ENCODE peak calls at places on chromosomes 6 and 20, in five cellular contexts. One of them, this sample, is unnamed.

GRCh38 chr6:97913721-97914120 is 630.7 kb upstream of the MMS22L start:
- DNase-seq in cardiac fibroblast: no peak
- DNase-seq in psoas muscle: no peak
- DNase-seq in Panc1: no peak
- DNase-seq in heart right ventricle: no peak
- DNase-seq in this sample: no peak

GRCh38 chr6:104573372-104573771 is 286.3 kb downstream of the HACE1 start:
- DNase-seq in cardiac fibroblast: no peak
- DNase-seq in psoas muscle: no peak
- DNase-seq in Panc1: no peak
- DNase-seq in heart right ventricle: no peak
- DNase-seq in this sample: no peak

GRCh38 chr6:112927641-112928040 is 580.5 kb downstream of the RFPL4B start:
- DNase-seq in cardiac fibroblast: peak; percentile 54
- DNase-seq in psoas muscle: no peak
- DNase-seq in Panc1: no peak
- DNase-seq in heart right ventricle: no peak
- DNase-seq in this sample: no peak

GRCh38 chr20:42492998-42493397 is 696.7 kb downstream of the PTPRT start:
- DNase-seq in cardiac fibroblast: no peak
- DNase-seq in psoas muscle: no peak
- DNase-seq in Panc1: no peak
- DNase-seq in heart right ventricle: no peak
- DNase-seq in this sample: no peak

GRCh38 chr6:42045538-42046460 is 4.5 kb upstream of the TAF8 start:
- DNase-seq in cardiac fibroblast: peak; percentile 92
- DNase-seq in psoas muscle: peak; percentile 87
- DNase-seq in Panc1: no peak
- DNase-seq in heart right ventricle: peak; percentile 90
- DNase-seq in this sample: peak; percentile 66

GRCh38 chr20:32488066-32488838 is 96.9 kb downstream of the NOL4L start:
- DNase-seq in cardiac fibroblast: no peak
- DNase-seq in psoas muscle: no peak
- DNase-seq in Panc1: no peak
- DNase-seq in heart right ventricle: no peak
- DNase-seq in this sample: no peak

GRCh38 chr20:35117629-35118028 is 25.0 kb upstream of the TRPC4AP start:
- DNase-seq in cardiac fibroblast: no peak
- DNase-seq in psoas muscle: no peak
- DNase-seq in Panc1: no peak
- DNase-seq in heart right ventricle: no peak
- DNase-seq in this sample: no peak

GRCh38 chr6:43171284-43172126 is 436 bp downstream of the SRF start:
- DNase-seq in cardiac fibroblast: no peak
- DNase-seq in psoas muscle: peak; percentile 37
- DNase-seq in Panc1: no peak
- DNase-seq in heart right ventricle: no peak
- DNase-seq in this sample: no peak

GRCh38 chr20:53162251-53162835 is 190.2 kb downstream of the TSHZ2 start:
- DNase-seq in cardiac fibroblast: peak; percentile 9
- DNase-seq in psoas muscle: peak; percentile 64
- DNase-seq in Panc1: no peak
- DNase-seq in heart right ventricle: no peak
- DNase-seq in this sample: peak; percentile 37

GRCh38 chr6:45566882-45567281 is 189.1 kb upstream of the SUPT3H start:
- DNase-seq in cardiac fibroblast: peak; percentile 57
- DNase-seq in psoas muscle: no peak
- DNase-seq in Panc1: no peak
- DNase-seq in heart right ventricle: no peak
- DNase-seq in this sample: no peak

GRCh38 chr6:140316966-140317365 is 942.5 kb upstream of the CITED2 start:
- DNase-seq in cardiac fibroblast: no peak
- DNase-seq in psoas muscle: no peak
- DNase-seq in Panc1: no peak
- DNase-seq in heart right ventricle: no peak
- DNase-seq in this sample: no peak

DNA sequence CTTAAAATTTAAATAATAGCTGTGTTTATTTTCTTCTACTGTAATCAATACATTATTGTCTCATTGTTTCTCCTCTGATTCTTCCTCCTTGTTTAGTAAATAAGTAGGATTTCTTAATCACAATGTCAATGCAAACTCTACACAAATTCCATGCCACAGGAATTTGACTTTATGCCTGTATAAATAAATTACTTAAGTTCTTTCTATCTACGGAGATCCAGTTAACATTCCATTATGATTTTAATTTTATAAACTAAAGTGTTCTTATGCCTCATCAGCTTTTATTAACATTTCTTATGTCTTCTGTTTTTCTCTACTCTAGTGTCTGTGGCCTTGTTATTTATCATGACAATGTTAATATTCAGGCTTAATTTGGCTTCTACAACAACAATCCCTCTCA is 1169.2 kb downstream of the GRIK2 start:
- DNase-seq in cardiac fibroblast: no peak
- DNase-seq in psoas muscle: no peak
- DNase-seq in Panc1: no peak
- DNase-seq in heart right ventricle: no peak
- DNase-seq in this sample: no peak
- TF ChIP-seq CTCF in cardiac fibroblast: no peak
- TF ChIP-seq CTCF in psoas muscle: no peak
- TF ChIP-seq CTCF in Panc1: no peak
- TF ChIP-seq CTCF in heart right ventricle: no peak
- TF ChIP-seq CTCF in this sample: no peak

GRCh38 chr6:137890983-137891537 is 24.0 kb downstream of the TNFAIP3 start:
- DNase-seq in cardiac fibroblast: no peak
- DNase-seq in psoas muscle: no peak
- DNase-seq in Panc1: no peak
- DNase-seq in heart right ventricle: no peak
- DNase-seq in this sample: no peak

GRCh38 chr6:137894779-137895385 is 27.8 kb downstream of the TNFAIP3 start:
- DNase-seq in cardiac fibroblast: peak; percentile 79
- DNase-seq in psoas muscle: no peak
- DNase-seq in Panc1: no peak
- DNase-seq in heart right ventricle: no peak
- DNase-seq in this sample: no peak

GRCh38 chr6:137892271-137892708 is 25.2 kb downstream of the TNFAIP3 start:
- DNase-seq in cardiac fibroblast: peak; percentile 84
- DNase-seq in psoas muscle: no peak
- DNase-seq in Panc1: no peak
- DNase-seq in heart right ventricle: no peak
- DNase-seq in this sample: peak; percentile 27

GRCh38 chr6:137896647-137897046 is 29.6 kb downstream of the TNFAIP3 start:
- DNase-seq in cardiac fibroblast: no peak
- DNase-seq in psoas muscle: no peak
- DNase-seq in Panc1: no peak
- DNase-seq in heart right ventricle: no peak
- DNase-seq in this sample: no peak

DNA sequence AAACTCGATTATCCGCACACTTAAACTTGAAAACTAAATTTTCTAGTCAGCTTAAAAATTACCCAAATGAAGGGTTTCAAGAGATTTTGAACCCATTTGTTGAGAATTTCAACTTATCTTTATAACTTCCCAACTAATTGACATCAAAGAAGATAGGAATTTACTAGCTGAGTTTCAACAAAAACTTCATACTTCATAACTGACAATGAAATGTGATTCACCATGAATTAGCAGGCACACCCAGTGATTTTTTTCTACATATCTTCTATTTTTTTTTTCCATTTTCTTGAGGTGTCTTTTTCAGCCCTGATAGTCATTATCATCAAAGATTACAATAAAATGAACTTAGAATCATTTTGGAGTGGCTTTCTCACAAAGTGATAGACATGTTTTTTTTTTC is 26.7 kb downstream of the TNFAIP3 start:
- DNase-seq in cardiac fibroblast: peak; percentile 61
- DNase-seq in psoas muscle: no peak
- DNase-seq in Panc1: no peak
- DNase-seq in heart right ventricle: no peak
- DNase-seq in this sample: no peak
- H3K4me3 ChIP-seq in cardiac fibroblast: no peak overlapping the region
- H3K4me3 ChIP-seq in psoas muscle: no peak overlapping the region
- H3K4me3 ChIP-seq in Panc1: no peak overlapping the region
- H3K4me3 ChIP-seq in heart right ventricle: no peak overlapping the region
- H3K4me3 ChIP-seq in this sample: no peak overlapping the region

DNA sequence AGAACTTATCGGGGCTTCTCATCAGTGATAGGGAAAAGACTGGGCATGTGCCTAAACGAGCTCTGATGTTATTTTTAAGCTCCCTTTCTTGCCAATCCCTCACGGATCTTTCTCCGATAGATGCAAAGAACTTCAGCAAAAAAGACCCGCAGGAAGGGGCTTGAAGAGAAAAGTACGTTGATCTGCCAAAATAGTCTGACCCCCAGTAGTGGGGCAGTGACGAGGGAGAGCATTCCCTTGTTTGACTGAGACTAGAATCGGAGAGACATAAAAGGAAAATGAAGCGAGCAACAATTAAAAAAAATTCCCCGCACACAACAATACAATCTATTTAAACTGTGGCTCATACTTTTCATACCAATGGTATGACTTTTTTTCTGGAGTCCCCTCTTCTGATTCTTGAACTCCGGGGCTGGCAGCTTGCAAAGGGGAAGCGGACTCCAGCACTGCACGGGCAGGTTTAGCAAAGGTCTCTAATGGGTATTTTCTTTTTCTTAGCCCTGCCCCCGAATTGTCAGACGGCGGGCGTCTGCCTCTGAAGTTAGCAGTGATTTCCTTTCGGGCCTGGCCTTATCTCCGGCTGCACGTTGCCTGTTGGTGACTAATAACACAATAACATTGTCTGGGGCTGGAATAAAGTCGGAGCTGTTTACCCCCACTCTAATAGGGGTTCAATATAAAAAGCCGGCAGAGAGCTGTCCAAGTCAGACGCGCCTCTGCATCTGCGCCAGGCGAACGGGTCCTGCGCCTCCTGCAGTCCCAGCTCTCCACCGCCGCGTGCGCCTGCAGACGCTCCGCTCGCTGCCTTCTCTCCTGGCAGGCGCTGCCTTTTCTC is at the start of gene EDN1:
- DNase-seq in cardiac fibroblast: peak; percentile 90
- DNase-seq in psoas muscle: peak; percentile 69
- DNase-seq in Panc1: peak; percentile 43
- DNase-seq in heart right ventricle: peak; percentile 72
- DNase-seq in this sample: peak; percentile 86
- TF ChIP-seq CTCF in cardiac fibroblast: peak; percentile 59
- TF ChIP-seq CTCF in psoas muscle: peak; percentile 34
- TF ChIP-seq CTCF in Panc1: peak; percentile 67
- TF ChIP-seq CTCF in heart right ventricle: peak; percentile 41
- TF ChIP-seq CTCF in this sample: peak; percentile 57

DNA sequence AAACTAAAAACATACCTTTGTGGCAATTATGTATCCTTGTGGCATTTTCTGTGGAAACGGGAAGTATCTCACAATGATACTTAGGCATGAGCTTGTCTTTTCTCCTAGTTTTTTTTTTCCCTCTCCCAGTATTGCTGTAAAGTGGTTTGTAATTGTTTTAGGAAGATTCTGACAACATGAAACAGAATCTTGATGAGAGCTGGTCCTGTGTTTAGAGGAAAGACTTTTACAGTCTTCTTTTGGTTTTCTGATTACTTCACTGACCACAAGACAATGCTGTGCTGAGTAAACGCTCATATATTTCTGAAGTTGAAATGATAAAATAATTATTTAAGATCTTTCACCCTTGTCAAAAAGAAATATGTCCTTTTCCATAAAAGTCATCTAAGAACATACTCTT is 201.2 kb downstream of the FOXC1 start:
- DNase-seq in cardiac fibroblast: no peak
- DNase-seq in psoas muscle: no peak
- DNase-seq in Panc1: no peak
- DNase-seq in heart right ventricle: no peak
- DNase-seq in this sample: no peak
- H3K4me3 ChIP-seq in cardiac fibroblast: no peak overlapping the region
- H3K4me3 ChIP-seq in psoas muscle: no peak overlapping the region
- H3K4me3 ChIP-seq in Panc1: no peak overlapping the region
- H3K4me3 ChIP-seq in heart right ventricle: no peak overlapping the region
- H3K4me3 ChIP-seq in this sample: no peak overlapping the region

DNA sequence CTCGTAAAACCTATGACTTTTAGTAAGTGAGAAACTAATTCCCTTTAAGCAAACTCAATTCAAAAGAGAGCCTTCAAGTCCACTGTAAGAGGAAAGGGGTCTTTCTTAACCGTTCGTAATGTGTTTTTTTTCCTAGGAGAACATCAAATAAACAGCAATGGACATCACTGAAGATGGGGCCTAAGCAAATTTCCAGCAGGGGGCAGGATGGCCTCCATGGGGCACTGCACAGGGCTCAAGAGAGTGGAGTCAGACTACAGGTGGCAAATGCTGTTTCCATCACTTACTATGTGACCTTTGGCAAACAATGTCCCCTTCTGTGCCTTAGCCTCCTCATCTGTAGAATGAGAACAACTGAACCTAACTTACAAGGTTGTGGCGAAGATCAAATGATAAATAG is 88.7 kb downstream of the ARHGAP18 start:
- DNase-seq in cardiac fibroblast: peak; percentile 34
- DNase-seq in psoas muscle: no peak
- DNase-seq in Panc1: no peak
- DNase-seq in heart right ventricle: no peak
- DNase-seq in this sample: peak; percentile 47
- TF ChIP-seq CTCF in cardiac fibroblast: peak; percentile 47
- TF ChIP-seq CTCF in psoas muscle: peak; percentile 69
- TF ChIP-seq CTCF in Panc1: peak; percentile 44
- TF ChIP-seq CTCF in heart right ventricle: peak; percentile 36
- TF ChIP-seq CTCF in this sample: peak; percentile 35

DNA sequence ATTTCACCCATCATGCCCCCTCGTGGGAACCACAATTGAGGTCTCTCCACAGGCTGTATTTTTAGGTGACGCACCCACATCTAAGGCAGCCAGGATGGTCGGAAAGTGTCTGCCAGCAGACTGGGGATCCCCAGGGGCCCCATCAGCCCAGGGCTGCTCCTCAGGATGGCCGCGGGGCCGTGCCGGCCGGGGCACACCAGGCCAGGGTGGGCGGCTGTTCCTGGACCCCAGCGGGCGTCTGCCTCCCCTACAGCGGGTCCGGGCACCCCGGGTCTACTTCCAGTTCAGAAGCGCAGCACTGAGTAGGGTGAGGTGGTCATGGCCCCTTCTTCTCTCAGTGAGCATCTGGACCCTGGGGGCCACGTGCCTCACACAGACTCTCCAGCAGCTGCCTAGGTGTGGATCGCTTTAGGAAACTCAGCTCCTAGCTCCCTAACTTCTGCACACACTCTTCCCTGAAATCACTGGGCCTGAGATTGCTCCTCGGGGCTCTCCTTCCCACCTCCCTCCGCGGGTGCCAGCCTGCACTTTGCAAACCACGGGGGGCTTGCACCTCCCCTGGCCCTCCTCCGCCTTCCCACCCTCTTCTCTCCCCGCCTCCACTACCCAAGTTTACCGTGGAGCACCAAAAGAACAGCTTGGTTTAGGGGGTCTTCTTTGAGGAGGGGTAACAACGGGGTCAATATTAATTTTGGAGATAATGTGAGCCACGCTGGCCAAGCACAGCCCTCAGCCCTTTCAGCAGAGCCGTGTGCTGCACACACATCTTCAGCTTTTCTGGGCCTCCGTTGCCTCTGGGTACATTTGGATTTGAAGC is 14.2 kb upstream of the FOXC1 start:
- DNase-seq in cardiac fibroblast: no peak
- DNase-seq in psoas muscle: no peak
- DNase-seq in Panc1: no peak
- DNase-seq in heart right ventricle: no peak
- DNase-seq in this sample: no peak
- H3K4me3 ChIP-seq in cardiac fibroblast: no peak overlapping the region
- H3K4me3 ChIP-seq in psoas muscle: no peak overlapping the region
- H3K4me3 ChIP-seq in Panc1: peak overlapping the region; percentile 24
- H3K4me3 ChIP-seq in heart right ventricle: peak overlapping the region; percentile 36
- H3K4me3 ChIP-seq in this sample: no peak overlapping the region

GRCh38 chr20:41357424-41358163 is 9.0 kb downstream of the EMILIN3 start:
- DNase-seq in cardiac fibroblast: no peak
- DNase-seq in psoas muscle: no peak
- DNase-seq in Panc1: no peak
- DNase-seq in heart right ventricle: no peak
- DNase-seq in this sample: no peak
- TF ChIP-seq CTCF in cardiac fibroblast: no peak
- TF ChIP-seq CTCF in psoas muscle: no peak
- TF ChIP-seq CTCF in Panc1: no peak
- TF ChIP-seq CTCF in heart right ventricle: no peak
- TF ChIP-seq CTCF in this sample: peak; percentile 13

GRCh38 chr6:168133186-168133585 is 54.2 kb upstream of the FRMD1 start:
- DNase-seq in cardiac fibroblast: peak; percentile 54
- DNase-seq in psoas muscle: peak; percentile 50
- DNase-seq in Panc1: no peak
- DNase-seq in heart right ventricle: peak; percentile 47
- DNase-seq in this sample: no peak
- H3K4me3 ChIP-seq in cardiac fibroblast: peak overlapping the region; percentile 35
- H3K4me3 ChIP-seq in psoas muscle: peak overlapping the region; percentile 57
- H3K4me3 ChIP-seq in Panc1: no peak overlapping the region
- H3K4me3 ChIP-seq in heart right ventricle: peak overlapping the region; percentile 39
- H3K4me3 ChIP-seq in this sample: no peak overlapping the region

This sample was measured in GM12865.